ENCODE peak calls at places on chromosome 4, in four cellular contexts. One of them, this sample, is unnamed.

GRCh38 chr4:64721106-64721505 is 311.9 kb upstream of the TECRL start:
- DNase-seq in GM13977: no peak
- DNase-seq in HT1080: no peak
- DNase-seq in AG09309: no peak
- DNase-seq in this sample: no peak

GRCh38 chr4:89904524-89904923 is 9.9 kb downstream of the MMRN1 start:
- DNase-seq in GM13977: no peak
- DNase-seq in HT1080: no peak
- DNase-seq in AG09309: no peak
- DNase-seq in this sample: no peak

GRCh38 chr4:7392438-7393374 is 42.0 kb downstream of the PSAPL1 start:
- DNase-seq in GM13977: no peak
- DNase-seq in HT1080: peak; percentile 49
- DNase-seq in AG09309: peak; percentile 20
- DNase-seq in this sample: peak; percentile 46

GRCh38 chr4:79281577-79282359 is 44.1 kb downstream of the NAA11 start:
- DNase-seq in GM13977: no peak
- DNase-seq in HT1080: no peak
- DNase-seq in AG09309: no peak
- DNase-seq in this sample: no peak

GRCh38 chr4:86855572-86855971 is 6.4 kb upstream of the SLC10A6 start:
- DNase-seq in GM13977: no peak
- DNase-seq in HT1080: peak; percentile 65
- DNase-seq in AG09309: peak; percentile 84
- DNase-seq in this sample: no peak

GRCh38 chr4:186957952-186958555 is 234.4 kb upstream of the FAT1 start:
- DNase-seq in GM13977: no peak
- DNase-seq in HT1080: peak; percentile 23
- DNase-seq in AG09309: no peak
- DNase-seq in this sample: no peak

GRCh38 chr4:188127157-188127874 is 11.9 kb upstream of the TRIML1 start:
- DNase-seq in GM13977: no peak
- DNase-seq in HT1080: peak; percentile 88
- DNase-seq in AG09309: peak; percentile 46
- DNase-seq in this sample: peak; percentile 78

GRCh38 chr4:42632653-42633382 is 24.1 kb downstream of the ATP8A1 start:
- DNase-seq in GM13977: no peak
- DNase-seq in HT1080: no peak
- DNase-seq in AG09309: no peak
- DNase-seq in this sample: no peak

GRCh38 chr4:109375778-109376414 is 57.7 kb upstream of the SEC24B start:
- DNase-seq in GM13977: no peak
- DNase-seq in HT1080: no peak
- DNase-seq in AG09309: no peak
- DNase-seq in this sample: no peak

GRCh38 chr4:53919605-53920004 is 144.8 kb downstream of the CHIC2 start:
- DNase-seq in GM13977: no peak
- DNase-seq in HT1080: no peak
- DNase-seq in AG09309: no peak
- DNase-seq in this sample: no peak

GRCh38 chr4:73711989-73712388 is 28.4 kb upstream of the CXCL8 start:
- DNase-seq in GM13977: no peak
- DNase-seq in HT1080: no peak
- DNase-seq in AG09309: no peak
- DNase-seq in this sample: no peak

GRCh38 chr4:184613405-184613804 is 35.8 kb downstream of the CASP3 start:
- DNase-seq in GM13977: no peak
- DNase-seq in HT1080: no peak
- DNase-seq in AG09309: no peak
- DNase-seq in this sample: no peak

GRCh38 chr4:55127053-55127452 is 1.7 kb upstream of the KDR start:
- DNase-seq in GM13977: no peak
- DNase-seq in HT1080: no peak
- DNase-seq in AG09309: no peak
- DNase-seq in this sample: no peak

GRCh38 chr4:8198906-8199593 is at the start of gene SH3TC1:
- DNase-seq in GM13977: peak; percentile 93
- DNase-seq in HT1080: peak; percentile 89
- DNase-seq in AG09309: no peak
- DNase-seq in this sample: peak; percentile 94

GRCh38 chr4:41205854-41206460 is 8.4 kb downstream of the APBB2 start:
- DNase-seq in GM13977: no peak
- DNase-seq in HT1080: no peak
- DNase-seq in AG09309: no peak
- DNase-seq in this sample: no peak

GRCh38 chr4:38133711-38134480 is 173.7 kb downstream of the PTTG2 start:
- DNase-seq in GM13977: no peak
- DNase-seq in HT1080: no peak
- DNase-seq in AG09309: no peak
- DNase-seq in this sample: no peak

GRCh38 chr4:80678413-80678812 is 342.9 kb downstream of the CFAP299 start:
- DNase-seq in GM13977: no peak
- DNase-seq in HT1080: no peak
- DNase-seq in AG09309: no peak
- DNase-seq in this sample: no peak

GRCh38 chr4:127965062-127965802 is at the start of the genes ABHD18 and MFSD8:
- DNase-seq in GM13977: peak; percentile 96
- DNase-seq in HT1080: peak; percentile 98
- DNase-seq in AG09309: peak; percentile 96
- DNase-seq in this sample: peak; percentile 96

GRCh38 chr4:20249333-20249732 is 2.4 kb upstream of the SLIT2 start:
- DNase-seq in GM13977: no peak
- DNase-seq in HT1080: no peak
- DNase-seq in AG09309: no peak
- DNase-seq in this sample: peak; percentile 11

GRCh38 chr4:78544681-78545080 is 6.9 kb upstream of the ANXA3 start:
- DNase-seq in GM13977: no peak
- DNase-seq in HT1080: no peak
- DNase-seq in AG09309: no peak
- DNase-seq in this sample: no peak

GRCh38 chr4:109730294-109731051 is 603 bp upstream of the PLA2G12A start:
- DNase-seq in GM13977: no peak
- DNase-seq in HT1080: peak; percentile 58
- DNase-seq in AG09309: peak; percentile 7
- DNase-seq in this sample: peak; percentile 41

GRCh38 chr4:88732714-88733368 is 35.2 kb upstream of the NAP1L5 start:
- DNase-seq in GM13977: no peak
- DNase-seq in HT1080: no peak
- DNase-seq in AG09309: no peak
- DNase-seq in this sample: no peak

GRCh38 chr4:55910140-55910539 is 38.6 kb upstream of the CEP135 start:
- DNase-seq in GM13977: no peak
- DNase-seq in HT1080: peak; percentile 68
- DNase-seq in AG09309: no peak
- DNase-seq in this sample: no peak